ENCODE peak calls at places on chromosomes 6 and 20, in four cellular contexts. Y is heart right ventricle, A is amygdala, H is GDM1. O is an unnamed sample.

GRCh38 chr6:125985522-125985921 is 818 bp upstream of the TRMT11 start:
- DNase-seq in H (no peak), A (no peak), Y (no peak), O (no peak)

GRCh38 chr6:17011985-17012384 is 89.9 kb upstream of the STMND1 start:
- DNase-seq in H (no peak), A (no peak), Y (no peak), O (no peak)

GRCh38 chr6:24339932-24340331 is 17.9 kb downstream of the DCDC2 start:
- DNase-seq in H (no peak), A (no peak), Y (no peak), O (no peak)

GRCh38 chr6:31666337-31666960 is 569 bp downstream of the CSNK2B start:
- DNase-seq in Y (no peak), A (no peak), H (no peak), O (no peak)

GRCh38 chr6:31049518-31049917 is 39.2 kb downstream of the MUC22 start:
- DNase-seq in Y (no peak), A (no peak), H (no peak), O (no peak)

GRCh38 chr6:29552512-29553051 is 7.0 kb downstream of the UBD start:
- DNase-seq in A (no peak), H (no peak), Y (peak; percentile 41), O (no peak)

GRCh38 chr20:48716086-48716485 is 111.7 kb downstream of the PREX1 start:
- DNase-seq in A (no peak), Y (no peak), H (no peak), O (no peak)

GRCh38 chr20:53643031-53643832 is 49.6 kb upstream of the ZNF217 start:
- DNase-seq in A (no peak), Y (no peak), H (peak; percentile 86), O (no peak)

GRCh38 chr6:27096834-27097511 is 150.5 kb upstream of the PRSS16 start:
- DNase-seq in H (no peak), Y (no peak), A (no peak), O (no peak)

GRCh38 chr20:47960769-47961525 is 175.7 kb upstream of the SULF2 start:
- DNase-seq in Y (no peak), H (no peak), A (no peak), O (no peak)

GRCh38 chr6:16316741-16317251 is 78.4 kb downstream of the GMPR start:
- DNase-seq in Y (no peak), A (no peak), H (no peak), O (no peak)

GRCh38 chr20:53910312-53911002 is 159.9 kb downstream of the BCAS1 start:
- DNase-seq in A (no peak), Y (no peak), H (no peak), O (no peak)

GRCh38 chr6:170151235-170152110 is 139.4 kb downstream of the DLL1 start:
- DNase-seq in Y (no peak), H (no peak), A (no peak), O (no peak)

GRCh38 chr20:52191132-52191435 is 495 bp downstream of the ZFP64 start:
- DNase-seq in A (no peak), Y (no peak), H (no peak), O (peak; percentile 46)

GRCh38 chr6:125393449-125393858 is 91.7 kb upstream of the HDDC2 start:
- DNase-seq in H (no peak), Y (no peak), A (no peak), O (no peak)

GRCh38 chr6:109816452-109817374 is 125.6 kb downstream of the FIG4 start:
- DNase-seq in Y (no peak), A (no peak), H (no peak), O (no peak)

GRCh38 chr6:158024566-158025297 is 43.1 kb downstream of the SYNJ2 start:
- DNase-seq in A (no peak), H (no peak), Y (no peak), O (no peak)

GRCh38 chr20:47133809-47134456 is 222.6 kb downstream of the ZMYND8 start:
- DNase-seq in Y (no peak), A (no peak), H (no peak), O (no peak)

GRCh38 chr20:32970115-32970972 is 33.9 kb downstream of the SUN5 start:
- DNase-seq in A (no peak), H (no peak), Y (no peak), O (no peak)

GRCh38 chr6:71533939-71534379 is 245.3 kb downstream of the OGFRL1 start:
- DNase-seq in Y (no peak), H (no peak), A (no peak), O (no peak)

GRCh38 chr6:68757821-68758220 is 122.7 kb downstream of the ADGRB3 start:
- DNase-seq in H (no peak), Y (no peak), A (no peak), O (no peak)

GRCh38 chr20:51176846-51177245 is 153.9 kb upstream of the KCNG1 start:
- DNase-seq in H (no peak), A (no peak), Y (no peak), O (no peak)

GRCh38 chr20:57458400-57459160 is 66.4 kb downstream of the CTCFL start:
- DNase-seq in H (no peak), A (peak; percentile 53), Y (peak; percentile 47), O (peak; percentile 65)

GRCh38 chr6:77620290-77620882 is 32.5 kb upstream of the MEI4 start:
- DNase-seq in Y (no peak), A (no peak), H (no peak), O (no peak)

GRCh38 chr6:68497927-68498326 is 137.2 kb upstream of the ADGRB3 start:
- DNase-seq in H (no peak), Y (no peak), A (no peak), O (no peak)

GRCh38 chr6:14857501-14857900 is 388.4 kb upstream of the JARID2 start:
- DNase-seq in H (no peak), A (no peak), Y (no peak), O (no peak)

GRCh38 chr6:36701401-36701991 is 3.9 kb downstream of the RAB44 start:
- DNase-seq in H (peak; percentile 42), Y (no peak), A (no peak), O (no peak)

O was measured in hypothalamus.